ENCODE peak calls at places on chromosomes 12 and 14, in six cellular contexts. Z is cardiac muscle cell, X is NCI-H2081, T is GF-D8, G is B cell, Y is NCI-H748 treated with DMSO at 0.1 percent for 48 hours. F is an unnamed sample.

GRCh38 chr12:52341066-52341580 is 19.9 kb upstream of the KRT83 start:
- DNase-seq in Y (no peak), T (no peak), G (no peak), Z (no peak), X (no peak), F (no peak)

GRCh38 chr14:24440606-24441399 is 1.8 kb downstream of the SDR39U1 start:
- DNase-seq in X (no peak), T (no peak), Z (no peak), G (no peak), Y (no peak), F (no peak)

GRCh38 chr14:95039259-95039992 is 117.9 kb downstream of the DICER1 start:
- DNase-seq in G (no peak), Z (no peak), T (no peak), Y (no peak), X (no peak), F (no peak)

GRCh38 chr12:32223941-32224340 is 117.3 kb downstream of the BICD1 start:
- DNase-seq in Z (no peak), X (no peak), G (no peak), Y (no peak), T (no peak), F (no peak)

GRCh38 chr14:29111554-29111953 is 345.0 kb downstream of the FOXG1 start:
- DNase-seq in G (no peak), Z (no peak), X (no peak), Y (no peak), T (no peak), F (peak; percentile 92)

GRCh38 chr14:44404021-44404420 is 103.1 kb downstream of the FSCB start:
- DNase-seq in X (peak; percentile 44), Z (peak; percentile 36), G (no peak), Y (no peak), T (no peak), F (no peak)

GRCh38 chr14:72443991-72444431 is 449.9 kb downstream of the DPF3 start:
- DNase-seq in G (peak; percentile 48), Y (no peak), X (no peak), T (no peak), Z (no peak), F (no peak)

GRCh38 chr12:111437816-111438454 is 32.2 kb downstream of the SH2B3 start:
- DNase-seq in G (peak; percentile 51), Y (no peak), X (no peak), Z (peak; percentile 90), T (peak; percentile 92), F (no peak)

GRCh38 chr12:14408208-14408607 is 42.7 kb downstream of the ATF7IP start:
- DNase-seq in Y (no peak), T (no peak), G (no peak), X (peak; percentile 32), Z (peak; percentile 53), F (no peak)

GRCh38 chr14:104546591-104547309 is 32.8 kb upstream of the C14orf180 start:
- DNase-seq in T (no peak), X (no peak), Y (no peak), G (no peak), Z (no peak), F (no peak)

GRCh38 chr14:49892301-49892635 is 614 bp upstream of the ARF6 start:
- DNase-seq in Z (peak; percentile 93), G (peak; percentile 72), X (peak; percentile 66), Y (peak; percentile 34), T (peak; percentile 79), F (peak; percentile 54)

GRCh38 chr12:106345739-106346138 is 11.8 kb upstream of the POLR3B start:
- DNase-seq in X (peak; percentile 27), T (no peak), G (no peak), Y (peak; percentile 44), Z (peak; percentile 64), F (peak; percentile 39)

GRCh38 chr12:92144045-92144630 is 1.5 kb downstream of the BTG1 start:
- DNase-seq in Z (peak; percentile 98), T (peak; percentile 57), G (peak; percentile 77), Y (peak; percentile 90), X (peak; percentile 79), F (peak; percentile 84)

GRCh38 chr12:19842116-19842515 is 402.8 kb downstream of the AEBP2 start:
- DNase-seq in G (no peak), X (no peak), Y (no peak), Z (peak; percentile 42), T (no peak), F (no peak)

GRCh38 chr14:38839743-38840375 is 263.2 kb downstream of the SEC23A start:
- DNase-seq in X (no peak), Z (peak; percentile 18), G (no peak), T (peak; percentile 92), Y (no peak), F (peak; percentile 32)